ENCODE peak calls at places on chromosomes 2 and 18, in six cellular contexts. N, T, P, O, W and M are unnamed samples.

GRCh38 chr2:127313359-127313758 is 19.4 kb upstream of the ERCC3 start:
- DNase-seq in N (no peak), T (no peak), P (peak), O (peak), W (no peak), M (no peak)

GRCh38 chr2:222869252-222869560 is 8.4 kb downstream of the ACSL3 start:
- DNase-seq in N (no peak), T (no peak), P (no peak), O (no peak), W (no peak), M (no peak)

GRCh38 chr2:109396338-109397180 is 217.2 kb downstream of the SEPTIN10 start:
- DNase-seq in N (no peak), T (peak), P (no peak), O (no peak), W (no peak), M (no peak)

GRCh38 chr18:39380186-39380714 is 1814.7 kb upstream of the CELF4 start:
- DNase-seq in N (no peak), T (no peak), P (no peak), O (no peak), W (no peak), M (no peak)

GRCh38 chr2:26471278-26471677 is 6.6 kb downstream of the OTOF start:
- DNase-seq in N (no peak), T (no peak), P (no peak), O (no peak), W (no peak), M (no peak)

GRCh38 chr2:6011871-6012380 is 319.7 kb downstream of the SOX11 start:
- DNase-seq in N (no peak), T (no peak), P (no peak), O (no peak), W (no peak), M (peak)

GRCh38 chr2:113283704-113284284 is 5.1 kb upstream of the PAX8 start:
- DNase-seq in N (peak), T (peak), P (peak), O (peak), W (no peak), M (peak)

GRCh38 chr2:45172993-45173392 is 163.7 kb upstream of the SIX2 start:
- DNase-seq in N (no peak), T (no peak), P (no peak), O (no peak), W (no peak), M (no peak)

GRCh38 chr2:226515344-226516055 is 284.1 kb downstream of the IRS1 start:
- DNase-seq in N (no peak), T (no peak), P (peak), O (no peak), W (no peak), M (no peak)

GRCh38 chr2:6653281-6653750 is 212.4 kb downstream of the CMPK2 start:
- DNase-seq in N (no peak), T (no peak), P (no peak), O (no peak), W (no peak), M (no peak)

GRCh38 chr2:227363756-227364155 is 15.3 kb downstream of the TM4SF20 start:
- DNase-seq in N (no peak), T (no peak), P (no peak), O (no peak), W (no peak), M (no peak)

GRCh38 chr2:61743004-61743403 is 110.9 kb downstream of the FAM161A start:
- DNase-seq in N (no peak), T (no peak), P (no peak), O (no peak), W (no peak), M (no peak)

GRCh38 chr2:36549063-36549662 is 48.8 kb downstream of the FEZ2 start:
- DNase-seq in N (no peak), T (peak), P (peak), O (no peak), W (no peak), M (no peak)

GRCh38 chr2:52391576-52391975 is 1359.6 kb upstream of the NRXN1 start:
- DNase-seq in N (no peak), T (no peak), P (no peak), O (no peak), W (no peak), M (no peak)

GRCh38 chr2:190333395-190333794 is 10.0 kb upstream of the INPP1 start:
- DNase-seq in N (no peak), T (peak), P (no peak), O (no peak), W (no peak), M (no peak)

GRCh38 chr2:160317113-160318099 is 117.3 kb upstream of the ITGB6 start:
- DNase-seq in N (peak), T (peak), P (no peak), O (no peak), W (no peak), M (no peak)

GRCh38 chr2:160651416-160652200 is 158.0 kb upstream of the RBMS1 start:
- DNase-seq in N (peak), T (peak), P (no peak), O (no peak), W (no peak), M (no peak)

GRCh38 chr2:201420442-201421113 is 30.7 kb downstream of the TRAK2 start:
- DNase-seq in N (peak), T (peak), P (peak), O (no peak), W (no peak), M (no peak)

GRCh38 chr2:1564506-1564905 is 151.2 kb downstream of the TPO start:
- DNase-seq in N (no peak), T (no peak), P (no peak), O (no peak), W (no peak), M (no peak)

GRCh38 chr2:241760301-241760771 is 16.3 kb upstream of the GAL3ST2 start:
- DNase-seq in N (no peak), T (no peak), P (no peak), O (no peak), W (no peak), M (no peak)

GRCh38 chr2:87403893-87404175 is 344.1 kb upstream of the PLGLB2 start:
- DNase-seq in N (no peak), T (no peak), P (no peak), O (no peak), W (no peak), M (no peak)

GRCh38 chr2:178227187-178227586 is 32.9 kb downstream of the OSBPL6 start:
- DNase-seq in N (no peak), T (peak), P (peak), O (no peak), W (no peak), M (no peak)

GRCh38 chr2:184444217-184444616 is 154.1 kb upstream of the ZNF804A start:
- DNase-seq in N (no peak), T (no peak), P (no peak), O (peak), W (no peak), M (no peak)

GRCh38 chr2:120906914-120907313 is 171.2 kb downstream of the GLI2 start:
- DNase-seq in N (no peak), T (no peak), P (no peak), O (no peak), W (no peak), M (no peak)

GRCh38 chr18:32595735-32596134 is 125.1 kb upstream of the GAREM1 start:
- DNase-seq in N (no peak), T (no peak), P (no peak), O (no peak), W (no peak), M (no peak)

GRCh38 chr2:238945433-238946150 is 97.7 kb downstream of the TWIST2 start:
- DNase-seq in N (peak), T (peak), P (peak), O (peak), W (no peak), M (peak)

GRCh38 chr2:178579006-178579405 is 98.7 kb downstream of the PLEKHA3 start:
- DNase-seq in N (peak), T (no peak), P (no peak), O (no peak), W (no peak), M (no peak)